ENCODE peak calls at places on chromosome 3, in four cellular contexts. W, S, C and R are unnamed samples.

GRCh38 chr3:16994842-16995535 is 110.2 kb downstream of the PLCL2 start:
- DNase-seq in S (no peak), W (no peak), C (no peak), R (no peak)

GRCh38 chr3:126317029-126317996 is 39.9 kb downstream of the KLF15 start:
- DNase-seq in S (no peak), W (no peak), C (no peak), R (no peak)

GRCh38 chr3:48502728-48503168 is 1.2 kb downstream of the SHISA5 start:
- DNase-seq in C (peak), S (no peak), W (peak), R (no peak)

GRCh38 chr3:51955893-51956770 is 951 bp downstream of the GPR62 start:
- DNase-seq in C (no peak), W (peak), S (no peak), R (no peak)

GRCh38 chr3:179297971-179298725 is 24.7 kb upstream of the ZNF639 start:
- DNase-seq in W (no peak), S (no peak), C (no peak), R (no peak)

GRCh38 chr3:129122697-129123055 is 1.1 kb upstream of the RAB43 start:
- DNase-seq in C (no peak), W (no peak), S (no peak), R (no peak)

GRCh38 chr3:9180764-9181117 is 68.7 kb downstream of the SRGAP3 start:
- DNase-seq in W (peak), C (no peak), S (no peak), R (no peak)

GRCh38 chr3:31924628-31925270 is 56.3 kb downstream of the OSBPL10 start:
- DNase-seq in C (no peak), W (no peak), S (no peak), R (no peak)

GRCh38 chr3:7211740-7212139 is 350.8 kb downstream of the GRM7 start:
- DNase-seq in S (no peak), C (no peak), W (no peak), R (no peak)

GRCh38 chr3:15476378-15476777 is 45.1 kb downstream of the COLQ start:
- DNase-seq in W (no peak), S (no peak), C (no peak), R (no peak)

GRCh38 chr3:147311716-147312115 is 94.6 kb downstream of the ZIC4 start:
- DNase-seq in W (no peak), S (no peak), C (no peak), R (no peak)

GRCh38 chr3:87478716-87479115 is 202.3 kb upstream of the POU1F1 start:
- DNase-seq in C (no peak), S (no peak), W (no peak), R (no peak)

GRCh38 chr3:146747051-146747450 is 141.9 kb upstream of the PLSCR5 start:
- DNase-seq in W (no peak), S (no peak), C (no peak), R (no peak)

GRCh38 chr3:72031581-72031980 is 246.6 kb upstream of the PROK2 start:
- DNase-seq in W (peak), C (no peak), S (peak), R (peak)

GRCh38 chr3:71031914-71032521 is 551.5 kb downstream of the FOXP1 start:
- DNase-seq in C (no peak), S (no peak), W (no peak), R (no peak)

GRCh38 chr3:69088033-69088432 is 3.3 kb downstream of the ARL6IP5 start:
- DNase-seq in C (no peak), S (no peak), W (no peak), R (no peak)

GRCh38 chr3:188948658-188949400 is 222.9 kb upstream of the TPRG1 start:
- DNase-seq in W (peak), C (no peak), S (no peak), R (no peak)

GRCh38 chr3:120448707-120449650 is 1.8 kb downstream of the FSTL1 start:
- DNase-seq in C (peak), S (no peak), W (no peak), R (no peak)

GRCh38 chr3:189954733-189955665 is 165.7 kb downstream of the P3H2 start:
- DNase-seq in W (no peak), S (no peak), C (no peak), R (no peak)

GRCh38 chr3:65432388-65433003 is 606.2 kb downstream of the MAGI1 start:
- DNase-seq in W (no peak), C (no peak), S (no peak), R (no peak)

GRCh38 chr3:30693470-30694120 is 87.2 kb downstream of the TGFBR2 start:
- DNase-seq in W (no peak), C (peak), S (peak), R (no peak)

GRCh38 chr3:83460051-83460450 is 1498.7 kb upstream of the CADM2 start:
- DNase-seq in C (no peak), S (no peak), W (no peak), R (no peak)